ENCODE peak calls at places on chromosomes 7 and 10, in five cellular contexts. Q is PC-9, O is gastrocnemius medialis, X is progenitor cell of endocrine pancreas, C is left ventricle myocardium inferior. G is an unnamed sample.

GRCh38 chr7:150374026-150374425 is 5.1 kb upstream of the ZNF775 start:
- DNase-seq in Q (no peak), O (no peak), X (no peak), C (no peak), G (no peak)

GRCh38 chr10:84428711-84429110 is 100.3 kb downstream of the CCSER2 start:
- DNase-seq in Q (no peak), O (no peak), X (no peak), C (no peak), G (no peak)

GRCh38 chr7:155796381-155797261 is 15.6 kb downstream of the SHH start:
- DNase-seq in Q (no peak), O (no peak), X (peak; percentile 82), C (peak; percentile 57), G (peak; percentile 68)

GRCh38 chr7:131004371-131004770 is 270.4 kb upstream of the KLF14 start:
- DNase-seq in Q (no peak), O (no peak), X (no peak), C (no peak), G (no peak)

GRCh38 chr10:130236711-130237110 is 100.5 kb downstream of the GLRX3 start:
- DNase-seq in Q (no peak), O (no peak), X (peak; percentile 1), C (no peak), G (no peak)

GRCh38 chr7:28804990-28805389 is 153.1 kb downstream of the TRIL start:
- DNase-seq in Q (no peak), O (no peak), X (no peak), C (no peak), G (no peak)

GRCh38 chr7:113809591-113809990 is 109.2 kb downstream of the PPP1R3A start:
- DNase-seq in Q (no peak), O (no peak), X (no peak), C (no peak), G (no peak)

GRCh38 chr7:139799586-139799985 is 21.8 kb upstream of the HIPK2 start:
- DNase-seq in Q (no peak), O (no peak), X (no peak), C (no peak), G (no peak)

GRCh38 chr7:147885906-147886305 is 704.7 kb upstream of the C7orf33 start:
- DNase-seq in Q (no peak), O (no peak), X (no peak), C (no peak), G (no peak)

GRCh38 chr10:28284126-28284525 is 18.7 kb downstream of the MPP7 start:
- DNase-seq in Q (no peak), O (no peak), X (no peak), C (no peak), G (no peak)

GRCh38 chr10:89332092-89332633 is 4.4 kb downstream of the IFIT3 start:
- DNase-seq in Q (no peak), O (no peak), X (no peak), C (no peak), G (no peak)

GRCh38 chr7:70638381-70639128 is 493.4 kb upstream of the GALNT17 start:
- DNase-seq in Q (no peak), O (no peak), X (no peak), C (no peak), G (no peak)

GRCh38 chr7:10537764-10538163 is 435.9 kb upstream of the PHF14 start:
- DNase-seq in Q (no peak), O (no peak), X (no peak), C (no peak), G (no peak)

GRCh38 chr10:60809157-60809556 is 30.9 kb downstream of the CDK1 start:
- DNase-seq in Q (peak; percentile 69), O (no peak), X (no peak), C (no peak), G (no peak)

GRCh38 chr7:5635461-5636445 is 145.7 kb downstream of the RNF216 start:
- DNase-seq in Q (no peak), O (no peak), X (no peak), C (no peak), G (no peak)

GRCh38 chr7:121343302-121343701 is 14.5 kb downstream of the WNT16 start:
- DNase-seq in Q (no peak), O (no peak), X (no peak), C (no peak), G (no peak)

GRCh38 chr7:151494569-151495284 is 25.0 kb downstream of the RHEB start:
- DNase-seq in Q (peak; percentile 61), O (no peak), X (no peak), C (no peak), G (no peak)

GRCh38 chr10:86757110-86757790 is 831 bp downstream of the BMPR1A start:
- DNase-seq in Q (peak; percentile 47), O (peak; percentile 53), X (peak; percentile 34), C (peak; percentile 25), G (peak; percentile 34)

GRCh38 chr10:4543943-4544540 is 282.0 kb upstream of the AKR1E2 start:
- DNase-seq in Q (no peak), O (no peak), X (no peak), C (no peak), G (no peak)

GRCh38 chr7:25359471-25360059 is 131.3 kb upstream of the NPVF start:
- DNase-seq in Q (no peak), O (no peak), X (no peak), C (no peak), G (no peak)

GRCh38 chr10:11921800-11922387 is 98.7 kb downstream of the PROSER2 start:
- DNase-seq in Q (no peak), O (no peak), X (no peak), C (no peak), G (no peak)

GRCh38 chr10:68576118-68576517 is 16.0 kb downstream of the TET1 start:
- DNase-seq in Q (no peak), O (no peak), X (no peak), C (no peak), G (no peak)

GRCh38 chr10:30818010-30818660 is 188.6 kb upstream of the LYZL2 start:
- DNase-seq in Q (no peak), O (peak; percentile 34), X (no peak), C (peak; percentile 71), G (peak; percentile 76)

GRCh38 chr7:47534322-47535032 is 47.4 kb downstream of the TNS3 start:
- DNase-seq in Q (peak; percentile 89), O (no peak), X (no peak), C (no peak), G (no peak)

GRCh38 chr10:128125416-128125943 is 743 bp downstream of the MKI67 start:
- DNase-seq in Q (no peak), O (no peak), X (no peak), C (no peak), G (no peak)

GRCh38 chr7:155166108-155166507 is 96.0 kb downstream of the HTR5A start:
- DNase-seq in Q (no peak), O (no peak), X (no peak), C (no peak), G (no peak)

GRCh38 chr7:65390588-65390987 is 16.9 kb downstream of the ZNF92 start:
- DNase-seq in Q (no peak), O (no peak), X (no peak), C (no peak), G (no peak)

GRCh38 chr10:102673961-102674511 is 29.8 kb downstream of the TRIM8 start:
- DNase-seq in Q (no peak), O (peak; percentile 49), X (no peak), C (peak; percentile 70), G (peak; percentile 80)

GRCh38 chr7:129574487-129574886 is 37.0 kb upstream of the NRF1 start:
- DNase-seq in Q (no peak), O (peak; percentile 22), X (no peak), C (no peak), G (no peak)

GRCh38 chr10:44398747-44399477 is 14.0 kb upstream of the CXCL12 start:
- DNase-seq in Q (no peak), O (no peak), X (no peak), C (no peak), G (no peak)

GRCh38 chr7:98225913-98226614 is 14.8 kb downstream of the BHLHA15 start:
- DNase-seq in Q (no peak), O (no peak), X (no peak), C (no peak), G (no peak)

GRCh38 chr7:113404245-113404644 is 285.9 kb upstream of the SMIM30 start:
- DNase-seq in Q (no peak), O (no peak), X (no peak), C (no peak), G (no peak)

GRCh38 chr7:44236333-44236728 is 35.6 kb downstream of the YKT6 start:
- DNase-seq in Q (no peak), O (no peak), X (no peak), C (no peak), G (no peak)

GRCh38 chr7:158495256-158495655 is 92.4 kb downstream of the PTPRN2 start:
- DNase-seq in Q (no peak), O (no peak), X (no peak), C (no peak), G (no peak)

GRCh38 chr10:44930904-44931620 is 19.9 kb downstream of the TMEM72 start:
- DNase-seq in Q (no peak), O (no peak), X (no peak), C (no peak), G (no peak)

GRCh38 chr7:113392841-113393540 is 274.6 kb upstream of the SMIM30 start:
- DNase-seq in Q (no peak), O (no peak), X (no peak), C (no peak), G (no peak)

GRCh38 chr7:124152859-124153692 is 120.2 kb upstream of the TMEM229A start:
- DNase-seq in Q (no peak), O (no peak), X (no peak), C (no peak), G (no peak)

GRCh38 chr10:92640110-92640509 is 47.2 kb downstream of the KIF11 start:
- DNase-seq in Q (no peak), O (no peak), X (no peak), C (no peak), G (no peak)
- TF ChIP-seq CTCF in Q (no peak), O (no peak), X (no peak), C (no peak), G (no peak)

GRCh38 chr10:77927343-77928256 is 1.0 kb upstream of the DLG5 start:
- DNase-seq in Q (no peak), O (no peak), X (no peak), C (no peak), G (no peak)
- TF ChIP-seq CTCF in Q (no peak), O (no peak), X (no peak), C (no peak), G (no peak)

GRCh38 chr10:77586719-77587423 is 50.7 kb downstream of the KCNMA1 start:
- DNase-seq in Q (peak; percentile 88), O (peak; percentile 97), X (no peak), C (no peak), G (no peak)
- TF ChIP-seq CTCF in Q (no peak), O (no peak), X (no peak), C (no peak), G (no peak)

DNA sequence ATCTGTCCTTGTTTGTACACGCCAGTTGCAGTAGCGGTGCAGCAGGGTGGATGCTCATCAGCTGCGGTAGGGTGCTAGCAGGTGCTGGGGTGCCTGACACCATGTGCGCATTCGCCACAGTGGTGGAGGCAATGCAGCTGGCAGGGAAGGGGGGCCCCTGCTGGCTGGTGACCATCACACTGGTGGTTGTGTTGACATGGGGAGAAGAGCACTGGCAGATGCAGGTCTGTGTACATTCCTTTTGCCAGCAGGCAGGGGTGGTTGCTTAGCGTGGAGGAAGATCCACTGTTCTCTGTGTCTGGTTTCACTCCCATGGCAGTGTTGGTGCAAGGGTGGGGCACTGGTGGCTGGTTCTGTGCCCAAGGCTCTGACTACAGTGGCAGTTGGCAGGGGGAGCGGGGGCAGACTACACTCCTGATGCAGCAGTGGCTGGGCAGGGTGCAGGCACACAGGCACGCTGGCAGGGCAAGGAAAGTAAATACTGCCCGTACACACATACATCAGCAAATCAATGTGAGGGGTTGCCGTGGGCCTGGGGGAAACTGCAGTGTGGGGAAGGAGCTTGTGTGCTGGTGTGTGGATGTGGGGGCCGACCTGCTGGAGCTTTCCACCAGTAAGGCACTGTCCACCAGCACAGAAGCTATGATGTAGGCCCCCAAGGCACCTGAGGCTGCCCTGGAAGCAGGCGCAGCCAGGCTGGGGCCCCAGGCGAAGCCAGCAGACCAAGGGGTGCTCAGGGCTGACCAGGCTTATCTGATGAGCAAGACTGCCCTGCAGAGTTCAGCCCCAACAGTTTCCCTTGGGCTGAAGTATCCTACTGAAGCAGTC is 87.2 kb upstream of the UNC5B start:
- DNase-seq in Q (no peak), O (peak; percentile 41), X (no peak), C (peak; percentile 29), G (peak; percentile 29)
- TF ChIP-seq CTCF in Q (no peak), O (no peak), X (no peak), C (peak; percentile 17), G (no peak)

G was measured in heart right ventricle.